ENCODE peak calls at places on chromosomes 6 and 20, in nine cellular contexts. X, C, M, B, Q, V, S, P and Y are unnamed samples.
A peak's percentile ranks its signal among the peaks of the same experiment; 100 is the strongest.

GRCh38 chr6:106617857-106618256 is 11.4 kb downstream of the RTN4IP1 start:
- DNase-seq in X (no peak), C (no peak), M (no peak), B (no peak), Q (no peak), V (no peak), S (no peak), P (no peak), Y (no peak)

GRCh38 chr20:1306316-1307135 is 22.4 kb downstream of the SDCBP2 start:
- DNase-seq in X (no peak), C (no peak), M (peak; percentile 46), B (no peak), Q (no peak), V (no peak), S (no peak), P (no peak), Y (peak; percentile 63)

GRCh38 chr6:34063641-34064040 is 82.2 kb downstream of the GRM4 start:
- DNase-seq in X (no peak), C (no peak), M (no peak), B (no peak), Q (no peak), V (no peak), S (no peak), P (no peak), Y (no peak)

GRCh38 chr6:134703206-134703605 is 246.7 kb downstream of the ALDH8A1 start:
- DNase-seq in X (no peak), C (no peak), M (no peak), B (no peak), Q (no peak), V (no peak), S (no peak), P (no peak), Y (no peak)

GRCh38 chr6:157139054-157139708 is 184.1 kb downstream of the TMEM242 start:
- DNase-seq in X (no peak), C (no peak), M (no peak), B (no peak), Q (no peak), V (peak; percentile 6), S (no peak), P (no peak), Y (no peak)

GRCh38 chr6:47563162-47563561 is 85.6 kb downstream of the CD2AP start:
- DNase-seq in X (no peak), C (no peak), M (no peak), B (no peak), Q (no peak), V (no peak), S (no peak), P (no peak), Y (no peak)

GRCh38 chr6:7138921-7139358 is 31.2 kb downstream of the RREB1 start:
- DNase-seq in X (no peak), C (peak; percentile 90), M (no peak), B (no peak), Q (no peak), V (no peak), S (no peak), P (no peak), Y (no peak)

GRCh38 chr20:22341508-22341907 is 242.9 kb downstream of the FOXA2 start:
- DNase-seq in X (no peak), C (no peak), M (no peak), B (no peak), Q (no peak), V (no peak), S (peak; percentile 90), P (no peak), Y (no peak)

GRCh38 chr20:44195613-44196012 is 8.6 kb upstream of the JPH2 start:
- DNase-seq in X (no peak), C (no peak), M (no peak), B (no peak), Q (no peak), V (no peak), S (no peak), P (no peak), Y (no peak)

GRCh38 chr20:54028276-54029011 is 42.0 kb downstream of the BCAS1 start:
- DNase-seq in X (no peak), C (no peak), M (no peak), B (peak; percentile 79), Q (no peak), V (no peak), S (no peak), P (no peak), Y (no peak)

GRCh38 chr6:135919026-135919425 is 67.5 kb downstream of the PDE7B start:
- DNase-seq in X (no peak), C (no peak), M (no peak), B (no peak), Q (no peak), V (no peak), S (no peak), P (no peak), Y (no peak)

GRCh38 chr20:4108495-4109306 is 93.3 kb upstream of the RNF24 start:
- DNase-seq in X (no peak), C (peak; percentile 29), M (peak; percentile 64), B (peak; percentile 63), Q (no peak), V (peak; percentile 73), S (peak; percentile 74), P (peak; percentile 19), Y (no peak)

GRCh38 chr20:22762576-22763256 is 178.3 kb upstream of the FOXA2 start:
- DNase-seq in X (no peak), C (no peak), M (no peak), B (no peak), Q (no peak), V (no peak), S (peak; percentile 23), P (no peak), Y (no peak)

GRCh38 chr6:11272491-11273192 is 40.2 kb upstream of the NEDD9 start:
- DNase-seq in X (no peak), C (no peak), M (no peak), B (no peak), Q (no peak), V (no peak), S (no peak), P (no peak), Y (no peak)

GRCh38 chr20:611843-612185 is 1.7 kb upstream of the TCF15 start:
- DNase-seq in X (no peak), C (no peak), M (no peak), B (no peak), Q (no peak), V (no peak), S (no peak), P (no peak), Y (no peak)

GRCh38 chr20:20364747-20365558 is 3.0 kb upstream of the INSM1 start:
- DNase-seq in X (no peak), C (no peak), M (no peak), B (no peak), Q (no peak), V (no peak), S (no peak), P (no peak), Y (no peak)

GRCh38 chr20:2006452-2007381 is 12.9 kb upstream of the PDYN start:
- DNase-seq in X (no peak), C (no peak), M (no peak), B (no peak), Q (no peak), V (peak; percentile 36), S (no peak), P (no peak), Y (no peak)